ENCODE peak calls at places on chromosomes 12 and 14, in ten cellular contexts. Y is Peyer's patch, O is GM20000, K is Caco-2, A is mammary epithelial cell, J is D721Med, M is pancreas, T is BJ, C is upper lobe of right lung, U is RWPE2. P is an unnamed sample.

GRCh38 chr12:125685885-125686284 is 620.6 kb downstream of the AACS start:
- DNase-seq in Y (no peak), O (no peak), K (no peak), A (no peak), J (no peak), M (no peak), T (no peak), C (no peak), U (no peak), P (no peak)

GRCh38 chr12:130945793-130946492 is 7.8 kb upstream of the ADGRD1 start:
- DNase-seq in Y (no peak), O (no peak), K (no peak), A (no peak), J (no peak), M (no peak), T (no peak), C (no peak), U (no peak), P (no peak)

GRCh38 chr12:113725557-113725876 is 240.6 kb downstream of the RBM19 start:
- DNase-seq in Y (no peak), O (no peak), K (no peak), A (no peak), J (no peak), M (no peak), T (no peak), C (no peak), U (no peak), P (no peak)

GRCh38 chr12:1594045-1594294 is 411 bp downstream of the FBXL14 start:
- DNase-seq in Y (peak; percentile 61), O (peak; percentile 87), K (no peak), A (peak; percentile 66), J (no peak), M (peak; percentile 66), T (no peak), C (peak; percentile 88), U (peak; percentile 81), P (peak; percentile 70)

GRCh38 chr12:76462668-76463224 is 96.8 kb downstream of the OSBPL8 start:
- DNase-seq in Y (no peak), O (no peak), K (no peak), A (no peak), J (no peak), M (no peak), T (no peak), C (no peak), U (no peak), P (no peak)

GRCh38 chr12:87820524-87821194 is 208.5 kb downstream of the C12orf50 start:
- DNase-seq in Y (no peak), O (no peak), K (no peak), A (peak; percentile 71), J (no peak), M (no peak), T (no peak), C (no peak), U (no peak), P (no peak)

GRCh38 chr12:79455314-79455713 is 235.4 kb downstream of the PAWR start:
- DNase-seq in Y (no peak), O (no peak), K (no peak), A (no peak), J (no peak), M (no peak), T (no peak), C (no peak), U (no peak), P (no peak)

GRCh38 chr12:77689510-77690086 is 141.1 kb upstream of the NAV3 start:
- DNase-seq in Y (no peak), O (no peak), K (no peak), A (no peak), J (no peak), M (no peak), T (no peak), C (no peak), U (no peak), P (no peak)

GRCh38 chr12:6950944-6951540 is at the start of gene PTPN6:
- DNase-seq in Y (peak; percentile 90), O (peak; percentile 54), K (no peak), A (no peak), J (no peak), M (peak; percentile 59), T (no peak), C (peak; percentile 91), U (peak; percentile 54), P (peak; percentile 82)

GRCh38 chr14:106872619-106873446 is 1346.5 kb downstream of the TMEM121 start:
- DNase-seq in Y (peak; percentile 88), O (peak; percentile 64), K (peak; percentile 95), A (peak; percentile 83), J (no peak), M (peak; percentile 38), T (no peak), C (peak; percentile 92), U (no peak), P (peak; percentile 95)

GRCh38 chr12:61546296-61546695 is 713.9 kb upstream of the USP15 start:
- DNase-seq in Y (no peak), O (no peak), K (peak; percentile 43), A (peak; percentile 57), J (no peak), M (no peak), T (no peak), C (no peak), U (no peak), P (no peak)

GRCh38 chr14:61151276-61151675 is 129.9 kb downstream of the TMEM30B start:
- DNase-seq in Y (no peak), O (no peak), K (no peak), A (no peak), J (no peak), M (no peak), T (no peak), C (no peak), U (no peak), P (no peak)

GRCh38 chr14:68014771-68015170 is 195.2 kb downstream of the RAD51B start:
- DNase-seq in Y (no peak), O (no peak), K (no peak), A (no peak), J (no peak), M (no peak), T (no peak), C (no peak), U (no peak), P (no peak)

GRCh38 chr12:75571204-75571603 is 59.8 kb upstream of the KRR1 start:
- DNase-seq in Y (no peak), O (no peak), K (no peak), A (no peak), J (no peak), M (no peak), T (no peak), C (no peak), U (no peak), P (no peak)

GRCh38 chr12:26798013-26798412 is 35.0 kb downstream of the ITPR2 start:
- DNase-seq in Y (peak; percentile 19), O (no peak), K (no peak), A (peak; percentile 63), J (no peak), M (no peak), T (peak; percentile 35), C (no peak), U (no peak), P (no peak)
- TF ChIP-seq CTCF in Y (no peak), O (no peak), K (no peak), A (no peak), J (no peak), M (no peak), T (no peak), C (no peak), U (no peak), P (no peak)

GRCh38 chr14:77800814-77801213 is 905 bp downstream of the ADCK1 start:
- DNase-seq in Y (no peak), O (no peak), K (no peak), A (no peak), J (no peak), M (no peak), T (no peak), C (no peak), U (no peak), P (no peak)

GRCh38 chr14:77808250-77808649 is 8.3 kb downstream of the ADCK1 start:
- DNase-seq in Y (no peak), O (no peak), K (no peak), A (no peak), J (no peak), M (no peak), T (no peak), C (no peak), U (no peak), P (no peak)

GRCh38 chr14:77805703-77806102 is 5.8 kb downstream of the ADCK1 start:
- DNase-seq in Y (no peak), O (no peak), K (no peak), A (no peak), J (no peak), M (no peak), T (no peak), C (no peak), U (no peak), P (no peak)

GRCh38 chr14:77809011-77809410 is 9.1 kb downstream of the ADCK1 start:
- DNase-seq in Y (no peak), O (no peak), K (no peak), A (no peak), J (no peak), M (no peak), T (no peak), C (no peak), U (no peak), P (no peak)

GRCh38 chr14:77804592-77804991 is 4.7 kb downstream of the ADCK1 start:
- DNase-seq in Y (no peak), O (peak; percentile 49), K (peak; percentile 56), A (peak; percentile 15), J (no peak), M (no peak), T (no peak), C (no peak), U (no peak), P (peak; percentile 58)
- TF ChIP-seq CTCF in Y (no peak), O (peak; percentile 42), K (peak; percentile 27), A (peak; percentile 50), J (peak; percentile 36), M (no peak), T (no peak), C (peak; percentile 28), U (peak; percentile 22), P (peak; percentile 47)

GRCh38 chr14:97281741-97282140 is 484.6 kb downstream of the VRK1 start:
- DNase-seq in Y (no peak), O (no peak), K (no peak), A (no peak), J (no peak), M (no peak), T (no peak), C (no peak), U (no peak), P (no peak)
- TF ChIP-seq CTCF in Y (no peak), O (no peak), K (no peak), A (no peak), J (no peak), M (no peak), T (no peak), C (no peak), U (no peak), P (no peak)

DNA sequence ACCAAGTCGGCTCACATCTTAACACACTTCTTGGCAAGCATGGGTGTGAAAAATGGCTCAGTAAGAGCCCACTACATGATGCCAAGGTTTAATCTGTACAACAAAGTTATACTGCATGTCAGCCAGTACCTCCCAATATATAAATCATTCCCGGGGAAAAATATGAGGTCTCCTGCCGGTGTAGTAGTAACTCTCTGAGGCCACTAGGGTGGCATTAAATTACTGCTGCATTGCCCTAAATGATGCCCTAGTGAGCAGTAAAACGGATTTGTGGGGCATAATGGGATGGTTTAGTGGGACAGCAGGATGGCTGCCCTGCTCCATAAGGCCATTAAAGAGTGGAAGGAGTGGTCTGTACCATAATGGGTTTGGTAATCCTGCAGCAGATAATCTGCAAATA is 267.7 kb downstream of the MED13L start:
- DNase-seq in Y (no peak), O (no peak), K (no peak), A (no peak), J (no peak), M (no peak), T (no peak), C (no peak), U (no peak), P (no peak)
- TF ChIP-seq CTCF in Y (no peak), O (no peak), K (peak; percentile 41), A (peak; percentile 7), J (peak; percentile 11), M (no peak), T (peak; percentile 37), C (peak; percentile 28), U (peak; percentile 36), P (peak; percentile 39)